ENCODE peak calls at places on chromosomes 6 and 20, in six cellular contexts. I is neural progenitor cell, Y is PC-3, N is hepatocyte, D is HCT116, G is SK-N-SH. T is an unnamed sample.

GRCh38 chr6:16256781-16257180 is 18.4 kb downstream of the GMPR start:
- DNase-seq in I (no peak), Y (no peak), N (no peak), D (no peak), G (no peak), T (no peak)

GRCh38 chr6:142846459-142846831 is 98.5 kb downstream of the HIVEP2 start:
- DNase-seq in I (no peak), Y (peak; percentile 32), N (no peak), D (no peak), G (no peak), T (no peak)

GRCh38 chr6:92196320-92196719 is 1223.0 kb downstream of the EPHA7 start:
- DNase-seq in I (no peak), Y (no peak), N (no peak), D (no peak), G (peak; percentile 44), T (no peak)

GRCh38 chr6:63347599-63347998 is 27.8 kb upstream of the LGSN start:
- DNase-seq in I (no peak), Y (peak; percentile 83), N (peak; percentile 17), D (peak; percentile 49), G (no peak), T (no peak)

GRCh38 chr6:157174731-157175130 is 148.6 kb downstream of the TMEM242 start:
- DNase-seq in I (no peak), Y (no peak), N (no peak), D (no peak), G (peak; percentile 57), T (no peak)

GRCh38 chr6:127192911-127193503 is 73.7 kb upstream of the RNF146 start:
- DNase-seq in I (no peak), Y (no peak), N (no peak), D (no peak), G (no peak), T (no peak)

GRCh38 chr6:163688971-163689370 is 274.5 kb downstream of the QKI start:
- DNase-seq in I (no peak), Y (no peak), N (no peak), D (no peak), G (peak; percentile 50), T (no peak)

GRCh38 chr6:38501931-38502330 is 137.8 kb downstream of the BTBD9 start:
- DNase-seq in I (no peak), Y (no peak), N (no peak), D (no peak), G (no peak), T (no peak)

GRCh38 chr20:57102566-57102965 is 163.9 kb downstream of the BMP7 start:
- DNase-seq in I (no peak), Y (no peak), N (no peak), D (no peak), G (no peak), T (no peak)

GRCh38 chr6:1027109-1027794 is 284.6 kb upstream of the FOXQ1 start:
- DNase-seq in I (no peak), Y (peak; percentile 57), N (peak; percentile 23), D (peak; percentile 33), G (no peak), T (no peak)

GRCh38 chr6:54737247-54737646 is 109.3 kb upstream of the FAM83B start:
- DNase-seq in I (peak; percentile 19), Y (no peak), N (no peak), D (no peak), G (peak; percentile 24), T (no peak)

GRCh38 chr6:31356946-31357466 is at the start of gene HLA-B:
- DNase-seq in I (peak; percentile 71), Y (peak; percentile 62), N (peak; percentile 87), D (peak; percentile 47), G (peak; percentile 62), T (peak; percentile 90)

GRCh38 chr6:100300221-100300736 is 164.4 kb downstream of the SIM1 start:
- DNase-seq in I (no peak), Y (peak; percentile 93), N (peak; percentile 41), D (peak; percentile 96), G (no peak), T (no peak)

GRCh38 chr20:38321959-38322598 is 18.1 kb downstream of the BPI start:
- DNase-seq in I (peak; percentile 75), Y (peak; percentile 75), N (peak; percentile 79), D (peak; percentile 26), G (peak; percentile 73), T (peak; percentile 21)

DNA sequence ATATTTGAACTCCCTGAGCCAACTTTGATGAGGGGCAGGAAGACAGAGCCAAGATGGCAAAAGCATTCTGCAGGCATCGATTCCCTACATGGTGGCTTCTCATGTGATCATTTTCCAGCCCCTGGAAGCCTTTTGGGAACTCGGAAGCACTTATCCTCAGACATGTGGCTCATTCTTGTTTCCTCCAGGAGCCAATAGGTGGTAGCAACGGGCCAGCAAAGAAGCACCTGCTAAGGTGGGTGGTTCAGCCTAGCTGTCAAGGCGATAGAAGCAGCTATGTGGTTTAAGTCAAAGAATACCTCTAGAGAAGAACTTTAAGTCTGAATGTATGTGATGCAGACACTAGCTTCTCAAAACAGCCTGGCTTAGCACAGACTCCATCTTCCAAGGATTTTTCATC is 64.9 kb upstream of the PAX1 start:
- DNase-seq in I (peak; percentile 64), Y (peak; percentile 49), N (peak; percentile 52), D (peak; percentile 4), G (no peak), T (peak; percentile 18)
- TF ChIP-seq CTCF in I (peak; percentile 63), Y (peak; percentile 55), N (peak; percentile 39), D (peak; percentile 36), G (no peak), T (peak; percentile 29)

GRCh38 chr20:35508493-35509218 is 20.8 kb downstream of the C20orf173 start:
- DNase-seq in I (no peak), Y (no peak), N (no peak), D (no peak), G (no peak), T (no peak)

GRCh38 chr20:35506179-35506578 is 23.3 kb downstream of the C20orf173 start:
- DNase-seq in I (no peak), Y (no peak), N (no peak), D (no peak), G (no peak), T (no peak)

GRCh38 chr20:35504751-35505150 is 24.7 kb downstream of the C20orf173 start:
- DNase-seq in I (no peak), Y (no peak), N (no peak), D (no peak), G (no peak), T (no peak)

GRCh38 chr20:35503841-35504460 is 25.5 kb downstream of the C20orf173 start:
- DNase-seq in I (no peak), Y (no peak), N (no peak), D (no peak), G (no peak), T (no peak)

GRCh38 chr20:35506872-35507638 is 22.4 kb downstream of the C20orf173 start:
- DNase-seq in I (no peak), Y (peak; percentile 52), N (no peak), D (no peak), G (no peak), T (no peak)
- TF ChIP-seq EZH2phosphoT487 in I (no peak), Y (no peak), N (no peak), D (no peak), G (no peak), T (no peak)

DNA sequence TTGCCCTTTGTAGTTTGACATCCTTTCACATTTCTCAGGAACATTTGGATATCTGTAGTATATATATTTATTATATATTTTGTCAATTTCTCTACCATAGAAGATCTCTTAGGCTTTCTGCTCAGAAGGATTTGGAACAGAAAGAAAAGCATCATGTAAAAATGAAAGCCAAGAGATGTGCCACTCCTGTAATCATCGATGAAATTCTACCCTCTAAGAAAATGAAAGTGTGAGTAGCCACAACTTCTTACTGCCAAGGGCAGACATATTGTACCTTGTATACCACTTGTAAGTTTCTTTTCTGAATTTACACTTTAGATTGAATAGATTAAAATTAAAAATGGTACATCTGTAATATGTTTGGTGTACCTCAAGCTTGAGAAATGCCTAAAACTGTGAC is 31.2 kb downstream of the TPX2 start:
- DNase-seq in I (no peak), Y (no peak), N (no peak), D (no peak), G (no peak), T (peak; percentile 15)
- H3K4me3 ChIP-seq in I (no peak overlapping the region), Y (no peak overlapping the region), N (no peak overlapping the region), D (no peak overlapping the region), G (no peak overlapping the region), T (no peak overlapping the region)

DNA sequence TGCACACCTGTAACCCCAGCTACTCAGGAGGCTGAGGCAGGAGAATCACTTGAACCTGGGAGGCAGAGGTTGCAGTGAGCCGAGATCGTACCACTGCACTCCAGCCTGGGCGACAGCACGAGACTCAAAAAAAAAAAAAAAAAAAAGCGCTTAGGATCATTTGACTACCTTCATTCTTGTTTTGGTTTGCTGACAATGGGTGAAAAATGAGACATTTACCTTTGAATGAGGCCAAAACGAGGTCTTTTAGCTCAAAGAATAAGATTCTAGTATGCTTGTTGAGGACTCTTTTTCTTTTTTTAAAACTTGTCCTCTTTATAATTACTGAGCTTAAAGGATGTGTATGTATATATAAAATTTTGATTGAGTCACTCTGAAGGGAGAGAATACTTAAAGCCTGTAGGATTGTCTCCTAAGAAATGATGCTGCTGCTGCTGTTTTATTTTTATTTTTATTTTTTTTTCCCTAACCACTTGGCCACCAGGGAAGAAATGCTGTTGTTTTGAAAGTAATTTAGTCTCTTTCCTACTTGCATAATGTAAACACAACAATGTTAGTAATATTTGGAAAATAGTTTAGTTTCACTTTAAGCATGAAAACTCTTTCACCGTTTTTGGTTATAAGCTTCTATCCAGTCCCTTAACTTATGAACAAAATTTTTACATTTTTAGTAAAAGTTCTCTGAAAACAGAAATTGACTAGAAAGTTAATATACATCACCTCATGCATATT is 7.9 kb downstream of the UBR2 start:
- DNase-seq in I (no peak), Y (no peak), N (no peak), D (no peak), G (no peak), T (peak; percentile 12)
- TF ChIP-seq CTCF in I (no peak), Y (no peak), N (no peak), D (no peak), G (no peak), T (no peak)

GRCh38 chr20:31907046-31907445 is 36.6 kb downstream of the TTLL9 start:
- DNase-seq in I (no peak), Y (no peak), N (no peak), D (no peak), G (no peak), T (no peak)

GRCh38 chr20:31908016-31908415 is 37.6 kb downstream of the TTLL9 start:
- DNase-seq in I (no peak), Y (no peak), N (no peak), D (no peak), G (no peak), T (no peak)

GRCh38 chr20:31908424-31908823 is 38.0 kb downstream of the TTLL9 start:
- DNase-seq in I (no peak), Y (peak; percentile 7), N (no peak), D (no peak), G (no peak), T (no peak)

GRCh38 chr20:31903630-31904386 is 33.4 kb downstream of the TTLL9 start:
- DNase-seq in I (no peak), Y (no peak), N (no peak), D (no peak), G (no peak), T (no peak)

DNA sequence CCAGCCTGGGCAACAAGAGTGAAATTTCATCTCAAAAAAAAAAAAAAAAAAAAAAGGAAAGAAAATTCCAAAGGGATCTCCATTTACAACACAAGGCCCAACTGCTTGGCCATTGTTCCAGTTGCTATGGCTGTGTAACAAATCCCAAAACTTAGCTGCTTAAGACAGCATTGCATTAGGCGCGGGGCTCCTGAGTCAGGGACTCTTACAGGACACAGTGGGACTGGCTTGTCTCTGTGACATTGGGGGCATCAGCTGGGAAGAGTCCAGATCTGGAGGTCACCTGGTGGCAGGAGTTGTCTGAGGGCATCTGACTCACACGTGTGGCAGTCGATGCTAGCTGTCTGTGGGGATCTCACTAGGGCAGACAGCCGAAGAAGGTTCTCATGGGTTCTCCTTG is 35.6 kb downstream of the TTLL9 start:
- DNase-seq in I (peak; percentile 32), Y (no peak), N (no peak), D (no peak), G (no peak), T (no peak)
- TF ChIP-seq EZH2phosphoT487 in I (no peak), Y (no peak), N (no peak), D (no peak), G (no peak), T (no peak)